ENCODE peak calls at places on chromosomes 16 and 17, in four cellular contexts. Y, Q, I and A are unnamed samples.
A peak's percentile ranks its signal among the peaks of the same experiment; 100 is the strongest.

GRCh38 chr17:9285602-9286001 is 264.3 kb downstream of the NTN1 start:
- DNase-seq in Y (no peak), Q (no peak), I (no peak), A (no peak)

GRCh38 chr17:54452666-54453348 is 447.8 kb upstream of the TOM1L1 start:
- DNase-seq in Y (no peak), Q (no peak), I (no peak), A (no peak)

GRCh38 chr17:40024901-40025300 is 9.7 kb downstream of the CSF3 start:
- DNase-seq in Y (no peak), Q (no peak), I (no peak), A (no peak)

GRCh38 chr17:16516594-16517018 is 24.6 kb upstream of the LRRC75A start:
- DNase-seq in Y (no peak), Q (peak; percentile 84), I (peak; percentile 44), A (no peak)

GRCh38 chr16:4691666-4692412 is 1.5 kb upstream of the NUDT16L1 start:
- DNase-seq in Y (no peak), Q (peak; percentile 53), I (no peak), A (no peak)

GRCh38 chr16:19705843-19706242 is 12.2 kb downstream of the KNOP1 start:
- DNase-seq in Y (no peak), Q (no peak), I (no peak), A (no peak)

GRCh38 chr17:8056232-8056975 is 17.5 kb downstream of the ALOX15B start:
- DNase-seq in Y (peak; percentile 81), Q (peak; percentile 53), I (peak; percentile 84), A (no peak)

GRCh38 chr17:72683506-72684404 is 408.7 kb downstream of the SLC39A11 start:
- DNase-seq in Y (peak; percentile 38), Q (peak; percentile 75), I (peak; percentile 64), A (no peak)

GRCh38 chr17:37432671-37433070 is 26.0 kb downstream of the TADA2A start:
- DNase-seq in Y (no peak), Q (no peak), I (no peak), A (no peak)

GRCh38 chr17:73138541-73139138 is 26.2 kb upstream of the SSTR2 start:
- DNase-seq in Y (no peak), Q (no peak), I (no peak), A (no peak)

GRCh38 chr16:1026784-1027415 is 45.3 kb downstream of the SOX8 start:
- DNase-seq in Y (no peak), Q (no peak), I (no peak), A (no peak)

GRCh38 chr16:1531638-1531910 is 1.9 kb upstream of the TMEM204 start:
- DNase-seq in Y (no peak), Q (no peak), I (no peak), A (no peak)

GRCh38 chr17:74478369-74479100 is 12.1 kb downstream of the CD300A start:
- DNase-seq in Y (no peak), Q (no peak), I (peak; percentile 71), A (no peak)

GRCh38 chr16:51556694-51557327 is 405.7 kb upstream of the SALL1 start:
- DNase-seq in Y (no peak), Q (no peak), I (no peak), A (no peak)

GRCh38 chr17:28951428-28951990 is at the start of gene PHF12:
- DNase-seq in Y (peak; percentile 100), Q (peak; percentile 100), I (peak; percentile 100), A (peak; percentile 99)

GRCh38 chr16:54402270-54402669 is 115.7 kb upstream of the IRX3 start:
- DNase-seq in Y (no peak), Q (peak; percentile 34), I (no peak), A (no peak)

GRCh38 chr17:21194688-21195087 is 19.3 kb downstream of the TMEM11 start:
- DNase-seq in Y (no peak), Q (no peak), I (no peak), A (no peak)

GRCh38 chr16:83903739-83904138 is 4.8 kb downstream of the MLYCD start:
- DNase-seq in Y (no peak), Q (no peak), I (no peak), A (no peak)

GRCh38 chr16:27923751-27924150 is 139.8 kb downstream of the GSG1L start:
- DNase-seq in Y (no peak), Q (no peak), I (no peak), A (no peak)

GRCh38 chr17:48612854-48613691 is 2.0 kb downstream of the HOXB8 start:
- DNase-seq in Y (no peak), Q (peak; percentile 90), I (no peak), A (no peak)

GRCh38 chr16:75265911-75266701 is 14.7 kb upstream of the BCAR1 start:
- DNase-seq in Y (peak; percentile 89), Q (peak; percentile 96), I (peak; percentile 75), A (no peak)

GRCh38 chr16:24939738-24940137 is 75.4 kb downstream of the ARHGAP17 start:
- DNase-seq in Y (no peak), Q (no peak), I (no peak), A (no peak)

GRCh38 chr16:19071811-19072777 is 4.7 kb downstream of the COQ7 start:
- DNase-seq in Y (peak; percentile 70), Q (peak; percentile 88), I (peak; percentile 45), A (peak; percentile 52)

DNA sequence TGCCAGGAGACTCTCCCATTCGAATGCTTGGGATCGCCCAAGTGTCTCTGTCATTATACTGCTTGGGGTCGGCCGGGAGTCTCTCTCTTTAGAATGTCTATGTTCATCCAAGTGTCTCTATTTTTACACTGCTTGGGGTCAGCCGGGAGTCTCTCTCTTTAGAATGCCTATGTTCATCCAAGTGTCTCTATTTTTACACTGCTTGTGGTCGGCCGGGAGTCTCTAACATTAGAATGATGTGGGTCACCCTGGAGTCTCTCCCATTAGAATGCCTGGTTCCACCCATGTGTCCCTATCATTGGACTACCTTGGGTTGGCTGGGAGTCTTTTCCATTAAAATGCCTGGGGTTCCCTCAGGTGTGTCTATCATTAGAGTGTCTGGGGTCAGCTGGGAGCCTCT is 2230.4 kb downstream of the TP53TG3F start:
- DNase-seq in Y (no peak), Q (no peak), I (no peak), A (no peak)
- H3K9me3 ChIP-seq in Y (peaks cover 99% of the 10 kb centered on the region), Q (peaks cover 92% of the 10 kb centered on the region), I (no peaks in the 10 kb centered on the region), A (peaks cover 3% of the 10 kb centered on the region)

GRCh38 chr17:81834831-81835267 is at the start of gene PPP1R27:
- DNase-seq in Y (no peak), Q (no peak), I (no peak), A (no peak)
- H3K27ac ChIP-seq in Y (peak within 1 kb of the TSS; percentile 93), Q (peak within 1 kb of the TSS; percentile 89), I (peak within 1 kb of the TSS; percentile 95), A (no peak within 1 kb of the TSS)

GRCh38 chr16:35909351-35909954 is 2450.0 kb downstream of the TP53TG3F start:
- DNase-seq in Y (no peak), Q (no peak), I (no peak), A (no peak)
- H3K9me3 ChIP-seq in Y (peaks cover 60% of the 10 kb centered on the region), Q (peaks cover 91% of the 10 kb centered on the region), I (no peaks in the 10 kb centered on the region), A (peaks cover 16% of the 10 kb centered on the region)

GRCh38 chr17:63696381-63696961 is 3.5 kb downstream of the LIMD2 start:
- DNase-seq in Y (peak; percentile 27), Q (peak; percentile 93), I (no peak), A (no peak)
- H3K27ac ChIP-seq in Y (peak overlapping the region; percentile 82), Q (peak overlapping the region; percentile 30), I (peak overlapping the region; percentile 89), A (no peak overlapping the region)

GRCh38 chr17:61455754-61456681 is 3.8 kb downstream of the TBX4 start:
- DNase-seq in Y (no peak), Q (no peak), I (no peak), A (no peak)

GRCh38 chr17:61456688-61457225 is 4.5 kb downstream of the TBX4 start:
- DNase-seq in Y (no peak), Q (peak; percentile 78), I (no peak), A (no peak)

GRCh38 chr17:61454095-61454931 is 2.1 kb downstream of the TBX4 start:
- DNase-seq in Y (no peak), Q (peak; percentile 84), I (no peak), A (no peak)

GRCh38 chr17:61453563-61453962 is 1.3 kb downstream of the TBX4 start:
- DNase-seq in Y (no peak), Q (no peak), I (no peak), A (no peak)

DNA sequence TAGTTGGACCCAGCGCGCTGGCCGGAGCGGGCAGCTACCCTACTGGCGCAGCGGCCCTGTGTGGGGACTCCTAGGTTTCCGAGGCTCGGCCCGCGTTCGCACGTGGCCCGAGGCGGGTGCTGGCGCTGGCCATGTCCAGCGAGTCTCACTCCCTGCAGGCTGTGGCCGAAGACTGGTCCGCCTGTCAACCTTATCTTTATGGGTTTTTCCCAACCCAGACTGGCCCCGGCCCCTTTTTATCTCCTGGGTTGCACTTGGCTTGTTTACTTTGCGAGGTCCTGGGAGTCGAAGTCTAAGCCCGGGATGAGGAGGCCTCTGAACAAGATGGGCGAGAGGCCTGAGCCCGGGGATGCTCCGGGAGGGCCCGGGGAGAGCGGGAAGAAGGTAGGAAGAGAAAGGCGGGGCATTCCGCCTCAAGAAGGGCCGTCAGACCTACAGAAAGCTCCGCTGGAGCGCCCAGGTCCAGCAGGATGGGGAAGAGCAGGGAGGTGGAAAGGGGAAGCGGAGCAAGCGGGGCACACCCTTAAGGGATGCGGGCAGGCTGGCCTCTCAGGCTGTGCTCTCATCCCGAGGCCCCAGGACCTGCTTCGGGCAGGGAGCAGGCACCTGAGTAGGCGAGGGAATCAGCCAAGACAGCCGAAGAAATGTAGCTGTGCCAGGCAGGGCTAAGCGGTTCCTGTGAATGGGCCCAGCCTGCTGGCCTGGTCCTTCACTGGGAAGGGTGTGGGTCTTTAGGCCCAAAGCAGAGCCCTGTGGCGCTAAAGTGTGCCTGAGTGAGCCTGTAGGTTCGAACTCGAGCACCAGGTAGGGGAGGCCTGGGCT is 2.9 kb downstream of the TBX4 start:
- DNase-seq in Y (no peak), Q (peak; percentile 78), I (no peak), A (no peak)
- H3K9me3 ChIP-seq in Y (no peaks in the 10 kb centered on the region), Q (no peaks in the 10 kb centered on the region), I (no peaks in the 10 kb centered on the region), A (no peaks in the 10 kb centered on the region)

DNA sequence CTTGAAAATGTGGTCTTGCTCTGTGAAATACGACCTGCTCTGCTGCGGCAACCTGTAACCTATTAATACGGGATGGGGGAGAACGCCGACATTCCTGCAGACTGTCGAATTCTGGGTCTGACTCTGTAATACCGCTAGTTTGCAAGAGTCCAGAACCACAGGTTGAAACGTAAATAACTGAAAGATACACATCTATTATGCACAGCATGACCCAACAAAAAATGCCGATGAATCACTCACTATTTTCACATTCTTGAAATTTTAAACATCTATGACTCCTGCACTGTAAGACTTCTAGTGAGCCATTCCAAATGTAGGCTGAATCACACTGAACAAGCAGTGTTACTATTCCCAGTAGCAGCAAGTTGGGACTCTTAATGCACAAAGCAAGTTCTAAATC is 20.4 kb downstream of the VPS53 start:
- DNase-seq in Y (no peak), Q (no peak), I (no peak), A (no peak)
- H3K27ac ChIP-seq in Y (no peak overlapping the region), Q (no peak overlapping the region), I (no peak overlapping the region), A (no peak overlapping the region)

GRCh38 chr17:83195330-83196087 is 116.1 kb downstream of the METRNL start:
- DNase-seq in Y (peak; percentile 77), Q (no peak), I (peak; percentile 32), A (no peak)
- H3K9me3 ChIP-seq in Y (no peaks in the 10 kb centered on the region), Q (no peaks in the 10 kb centered on the region), I (no peaks in the 10 kb centered on the region), A (peaks cover 5% of the 10 kb centered on the region)